ENCODE peak calls at places on chromosomes 5 and 9, in five cellular contexts. I is HCT116, X is OCI-LY7, W is GM23248, Y is MM.1S. B is an unnamed sample.

GRCh38 chr5:142798099-142798768 is 28.1 kb downstream of the ARHGAP26 start:
- DNase-seq in X (no peak), Y (no peak), I (no peak), W (no peak), B (no peak)

GRCh38 chr5:60586307-60586901 is 113.6 kb downstream of the DEPDC1B start:
- DNase-seq in I (peak; percentile 2), X (peak; percentile 9), W (peak; percentile 27), Y (peak; percentile 37), B (peak; percentile 6)

GRCh38 chr5:135443329-135443960 is 3.7 kb downstream of the DCANP1 start:
- DNase-seq in Y (no peak), X (no peak), I (no peak), W (no peak), B (no peak)

GRCh38 chr9:3525088-3525835 is 539 bp downstream of the RFX3 start:
- DNase-seq in Y (peak; percentile 13), W (peak; percentile 59), X (no peak), I (no peak), B (peak; percentile 69)

GRCh38 chr9:114560956-114561355 is 26.6 kb upstream of the ATP6V1G1 start:
- DNase-seq in Y (no peak), W (no peak), X (no peak), I (no peak), B (no peak)

GRCh38 chr9:97599447-97599846 is 33.7 kb downstream of the TSTD2 start:
- DNase-seq in I (no peak), Y (peak; percentile 17), W (no peak), X (no peak), B (no peak)

GRCh38 chr9:37618817-37619216 is 26.4 kb upstream of the TOMM5 start:
- DNase-seq in W (peak; percentile 82), X (no peak), I (no peak), Y (no peak), B (no peak)

GRCh38 chr5:137101544-137101943 is 397.6 kb downstream of the SPOCK1 start:
- DNase-seq in I (no peak), X (no peak), W (peak; percentile 59), Y (no peak), B (no peak)

GRCh38 chr5:113371788-113372196 is 63.0 kb downstream of the TSSK1B start:
- DNase-seq in W (peak; percentile 12), I (no peak), X (no peak), Y (no peak), B (no peak)

GRCh38 chr9:107358867-107359440 is 75.9 kb downstream of the RAD23B start:
- DNase-seq in X (no peak), Y (no peak), W (no peak), I (no peak), B (no peak)

GRCh38 chr9:70420267-70421019 is 6.0 kb upstream of the KLF9 start:
- DNase-seq in W (peak; percentile 81), Y (peak; percentile 38), X (peak; percentile 19), I (peak; percentile 42), B (peak; percentile 78)

GRCh38 chr9:128055222-128056040 is 11.7 kb downstream of the NAIF1 start:
- DNase-seq in Y (no peak), X (no peak), W (no peak), I (no peak), B (no peak)

GRCh38 chr9:124774131-124774978 is 2.6 kb upstream of the OLFML2A start:
- DNase-seq in X (peak; percentile 84), I (peak; percentile 73), W (peak; percentile 72), Y (peak; percentile 66), B (peak; percentile 87)

GRCh38 chr9:5892456-5893133 is 1.9 kb downstream of the MLANA start:
- DNase-seq in Y (no peak), X (no peak), I (no peak), W (no peak), B (no peak)

GRCh38 chr9:88303785-88304495 is 84.3 kb upstream of the SPIN1 start:
- DNase-seq in I (no peak), Y (no peak), X (no peak), W (peak; percentile 79), B (no peak)

GRCh38 chr9:34413229-34413852 is 36.6 kb upstream of the MYORG start:
- DNase-seq in Y (peak; percentile 58), X (peak; percentile 42), W (peak; percentile 57), I (no peak), B (no peak)

GRCh38 chr9:96034553-96035122 is 159.1 kb downstream of the ERCC6L2 start:
- DNase-seq in W (no peak), Y (no peak), X (no peak), I (no peak), B (no peak)

GRCh38 chr9:38432922-38433510 is 8.8 kb upstream of the IGFBPL1 start:
- DNase-seq in I (peak; percentile 37), Y (peak; percentile 26), W (peak; percentile 51), X (peak; percentile 45), B (peak; percentile 47)

GRCh38 chr5:3026099-3026498 is 274.6 kb upstream of the IRX2 start:
- DNase-seq in I (no peak), X (no peak), Y (no peak), W (no peak), B (no peak)

GRCh38 chr9:116791314-116791713 is 104.2 kb downstream of the TRIM32 start:
- DNase-seq in W (no peak), X (no peak), Y (no peak), I (no peak), B (no peak)

GRCh38 chr9:28052104-28052503 is 478.8 kb upstream of the C9orf72 start:
- DNase-seq in X (no peak), Y (no peak), W (no peak), I (no peak), B (no peak)

GRCh38 chr9:28051559-28051958 is 478.3 kb upstream of the C9orf72 start:
- DNase-seq in I (no peak), W (peak; percentile 38), Y (no peak), X (no peak), B (no peak)

GRCh38 chr9:28053378-28053777 is 480.1 kb upstream of the C9orf72 start:
- DNase-seq in I (no peak), W (no peak), Y (no peak), X (no peak), B (no peak)

GRCh38 chr9:28056006-28056405 is 482.7 kb upstream of the C9orf72 start:
- DNase-seq in I (no peak), Y (no peak), X (no peak), W (peak; percentile 65), B (no peak)

GRCh38 chr9:28050046-28050445 is 476.8 kb upstream of the C9orf72 start:
- DNase-seq in X (no peak), I (no peak), W (peak; percentile 52), Y (no peak), B (no peak)
- TF ChIP-seq EZH2phosphoT487 in X (no peak), I (no peak), W (no peak), Y (no peak), B (no peak)

GRCh38 chr5:134141346-134142050 is 27.0 kb downstream of the TCF7 start:
- DNase-seq in X (no peak), W (peak; percentile 46), I (no peak), Y (no peak), B (no peak)

GRCh38 chr5:134142806-134143205 is 28.3 kb downstream of the TCF7 start:
- DNase-seq in I (no peak), Y (no peak), W (no peak), X (no peak), B (no peak)

GRCh38 chr5:134143431-134143830 is 28.9 kb downstream of the TCF7 start:
- DNase-seq in I (no peak), X (no peak), W (no peak), Y (no peak), B (no peak)

GRCh38 chr5:134140530-134141201 is 26.2 kb downstream of the TCF7 start:
- DNase-seq in W (peak; percentile 83), Y (peak; percentile 72), I (peak; percentile 45), X (peak; percentile 76), B (peak; percentile 80)

GRCh38 chr5:134142088-134142487 is 27.6 kb downstream of the TCF7 start:
- DNase-seq in Y (no peak), X (no peak), W (no peak), I (no peak), B (no peak)
- TF ChIP-seq EZH2phosphoT487 in Y (no peak), X (no peak), W (no peak), I (no peak), B (no peak)

GRCh38 chr9:136082496-136083361 is 12.4 kb downstream of the NACC2 start:
- DNase-seq in Y (no peak), W (no peak), X (no peak), I (no peak), B (peak; percentile 34)
- TF ChIP-seq EZH2phosphoT487 in Y (no peak), W (no peak), X (no peak), I (no peak), B (no peak)

GRCh38 chr5:102916114-102916513 is 161.0 kb downstream of the PAM start:
- DNase-seq in I (peak; percentile 18), W (peak; percentile 71), Y (no peak), X (no peak), B (no peak)
- TF ChIP-seq EZH2phosphoT487 in I (no peak), W (no peak), Y (no peak), X (no peak), B (no peak)

GRCh38 chr5:10563132-10563939 is 534 bp upstream of the ANKRD33B start:
- DNase-seq in X (peak; percentile 48), W (peak; percentile 75), Y (peak; percentile 65), I (no peak), B (peak; percentile 78)
- TF ChIP-seq EZH2phosphoT487 in X (no peak), W (no peak), Y (no peak), I (no peak), B (no peak)

DNA sequence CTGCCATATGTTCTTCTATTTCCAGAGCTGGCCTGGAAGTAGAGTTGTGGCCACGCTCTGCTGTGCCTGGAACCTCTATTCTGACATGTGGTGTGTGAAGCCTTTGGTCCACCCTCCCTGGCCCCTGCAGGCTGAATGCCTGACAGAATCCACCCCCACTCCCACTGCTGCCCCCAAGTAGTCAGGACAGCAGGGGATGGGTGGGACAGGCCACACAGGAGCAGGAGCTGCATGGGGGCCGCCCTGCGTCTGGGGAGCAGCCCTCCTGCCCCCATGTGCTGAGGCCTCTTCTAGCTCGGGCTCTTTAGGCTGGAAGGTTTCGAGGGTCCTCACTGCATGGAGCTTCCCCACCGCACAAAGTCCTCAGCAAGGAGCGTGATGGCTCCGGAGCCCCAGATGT is 32.6 kb upstream of the IRX4 start:
- DNase-seq in W (no peak), Y (no peak), X (no peak), I (no peak), B (no peak)
- TF ChIP-seq EZH2phosphoT487 in W (no peak), Y (no peak), X (no peak), I (no peak), B (no peak)

GRCh38 chr5:40682431-40683017 is 2.8 kb downstream of the PTGER4 start:
- DNase-seq in W (no peak), Y (no peak), I (no peak), X (no peak), B (no peak)

GRCh38 chr5:40680741-40681350 is 1.1 kb downstream of the PTGER4 start:
- DNase-seq in Y (no peak), I (no peak), X (no peak), W (no peak), B (peak; percentile 39)

GRCh38 chr5:40683351-40683750 is 3.6 kb downstream of the PTGER4 start:
- DNase-seq in X (no peak), I (no peak), W (no peak), Y (no peak), B (no peak)

GRCh38 chr5:40679998-40680681 is 425 bp downstream of the PTGER4 start:
- DNase-seq in Y (peak; percentile 65), I (no peak), X (no peak), W (no peak), B (peak; percentile 20)

GRCh38 chr5:40681351-40682311 is 1.9 kb downstream of the PTGER4 start:
- DNase-seq in W (peak; percentile 63), Y (no peak), X (no peak), I (no peak), B (peak; percentile 16)
- TF ChIP-seq EZH2phosphoT487 in W (no peak), Y (no peak), X (no peak), I (no peak), B (no peak)

GRCh38 chr9:12538842-12539584 is 154.2 kb upstream of the TYRP1 start:
- DNase-seq in I (no peak), W (no peak), Y (no peak), X (no peak), B (no peak)
- TF ChIP-seq EZH2phosphoT487 in I (no peak), W (no peak), Y (no peak), X (no peak), B (no peak)

B was measured in SK-N-SH.